ENCODE peak calls at places on chromosomes 7 and 10, in five cellular contexts. U is HCEC 1CT; W is IMR-90; F is activated naive CD8-positive, alpha-beta T cell treated with anti-CD3 and anti-CD28 coated beads for 36 hours; A is T-helper 2 cell treated with Interferon-gamma antibody and Interleukin-4, amounts not matched to agents 5 μg/mL and 100 μg/mL, for 36 hours. N is an unnamed sample.

GRCh38 chr10:5775705-5776104 is 37.5 kb downstream of the GDI2 start:
- DNase-seq in U (no peak), W (no peak), F (peak; percentile 81), A (peak; percentile 61), N (peak; percentile 76)

GRCh38 chr10:61110188-61110844 is 166.3 kb upstream of the RHOBTB1 start:
- DNase-seq in U (no peak), W (peak; percentile 92), F (no peak), A (no peak), N (no peak)

GRCh38 chr10:105950410-105950809 is 1214.1 kb downstream of the SORCS1 start:
- DNase-seq in U (peak; percentile 31), W (peak; percentile 34), F (peak; percentile 3), A (no peak), N (no peak)

GRCh38 chr10:21273400-21273968 is 252.0 kb downstream of the SKIDA1 start:
- DNase-seq in U (no peak), W (no peak), F (no peak), A (no peak), N (no peak)

GRCh38 chr7:20200361-20200760 is 16.8 kb downstream of the MACC1 start:
- DNase-seq in U (no peak), W (no peak), F (no peak), A (no peak), N (no peak)

GRCh38 chr10:110636932-110637557 is 7.1 kb upstream of the RBM20 start:
- DNase-seq in U (no peak), W (no peak), F (no peak), A (no peak), N (no peak)

GRCh38 chr7:117157121-117157870 is 165.6 kb downstream of the WNT2 start:
- DNase-seq in U (peak; percentile 81), W (peak; percentile 87), F (no peak), A (no peak), N (no peak)

GRCh38 chr7:33108591-33108930 is 643 bp downstream of the RP9 start:
- DNase-seq in U (no peak), W (no peak), F (peak; percentile 27), A (no peak), N (peak; percentile 5)

GRCh38 chr7:120272261-120272895 is 597 bp upstream of the KCND2 start:
- DNase-seq in U (peak; percentile 30), W (peak; percentile 53), F (no peak), A (no peak), N (no peak)

GRCh38 chr10:62079885-62080559 is 178.5 kb downstream of the ARID5B start:
- DNase-seq in U (no peak), W (no peak), F (no peak), A (no peak), N (no peak)

GRCh38 chr10:31028076-31028475 is 3.6 kb downstream of the ZNF438 start:
- DNase-seq in U (no peak), W (no peak), F (no peak), A (no peak), N (no peak)

GRCh38 chr10:121851791-121852190 is 76.0 kb downstream of the ATE1 start:
- DNase-seq in U (no peak), W (no peak), F (no peak), A (no peak), N (no peak)

GRCh38 chr7:20062932-20063331 is 154.3 kb downstream of the MACC1 start:
- DNase-seq in U (no peak), W (no peak), F (no peak), A (no peak), N (no peak)

GRCh38 chr7:158356454-158356853 is 231.2 kb downstream of the PTPRN2 start:
- DNase-seq in U (no peak), W (no peak), F (no peak), A (no peak), N (no peak)

GRCh38 chr10:53223846-53224245 is 451.3 kb upstream of the MBL2 start:
- DNase-seq in U (no peak), W (no peak), F (no peak), A (no peak), N (no peak)

GRCh38 chr10:42960491-42961155 is 116.2 kb upstream of the RET start:
- DNase-seq in U (peak; percentile 18), W (peak; percentile 37), F (no peak), A (no peak), N (no peak)

N was measured in T-helper 9 cell.